ENCODE peak calls at places on chromosomes 3 and 15, in eight cellular contexts. N, W, L, Y, V, R, U and C are unnamed samples.

GRCh38 chr3:55891106-55891505 is 404.0 kb upstream of the WNT5A start:
- DNase-seq in Y (no peak), U (no peak), R (no peak), V (no peak), L (no peak), N (no peak), W (no peak), C (no peak)

GRCh38 chr3:9581742-9582141 is 28.1 kb upstream of the LHFPL4 start:
- DNase-seq in N (no peak), V (no peak), W (no peak), R (no peak), U (no peak), L (no peak), Y (no peak), C (no peak)

GRCh38 chr15:88243895-88244787 is 12.4 kb downstream of the NTRK3 start:
- DNase-seq in V (peak), Y (peak), U (peak), L (no peak), W (peak), R (peak), N (peak), C (no peak)

GRCh38 chr3:187209501-187209900 is 12.2 kb downstream of the RTP1 start:
- DNase-seq in R (no peak), W (no peak), L (no peak), Y (no peak), V (no peak), U (no peak), N (no peak), C (no peak)

GRCh38 chr3:15819043-15819442 is 21.3 kb upstream of the ANKRD28 start:
- DNase-seq in W (no peak), U (no peak), V (no peak), Y (no peak), L (no peak), N (no peak), R (no peak), C (no peak)

GRCh38 chr15:100189319-100189718 is 152.5 kb downstream of the ADAMTS17 start:
- DNase-seq in L (no peak), N (no peak), W (no peak), V (no peak), U (no peak), R (no peak), Y (no peak), C (no peak)

GRCh38 chr3:60933828-60934227 is 317.4 kb downstream of the FHIT start:
- DNase-seq in R (no peak), U (no peak), Y (peak), V (no peak), N (no peak), L (no peak), W (no peak), C (no peak)

GRCh38 chr3:115657168-115657567 is 33.9 kb downstream of the GAP43 start:
- DNase-seq in U (no peak), V (no peak), L (no peak), R (no peak), N (no peak), Y (no peak), W (no peak), C (no peak)

GRCh38 chr3:123818324-123818920 is 65.7 kb downstream of the MYLK start:
- DNase-seq in V (no peak), N (peak), R (no peak), W (no peak), U (no peak), Y (no peak), L (no peak), C (no peak)

GRCh38 chr3:158456114-158456513 is 114.9 kb upstream of the MLF1 start:
- DNase-seq in N (peak), U (no peak), W (no peak), V (no peak), L (no peak), Y (no peak), R (no peak), C (no peak)

GRCh38 chr15:38814891-38815290 is 250.3 kb upstream of the RASGRP1 start:
- DNase-seq in W (no peak), R (no peak), V (no peak), L (no peak), N (no peak), U (no peak), Y (no peak), C (no peak)

GRCh38 chr15:39429898-39430357 is 151.0 kb upstream of the THBS1 start:
- DNase-seq in N (peak), Y (peak), U (no peak), W (no peak), R (peak), L (no peak), V (peak), C (no peak)

GRCh38 chr15:48170981-48171380 is 7.1 kb downstream of the MYEF2 start:
- DNase-seq in U (no peak), L (no peak), W (no peak), N (no peak), V (no peak), Y (no peak), R (no peak), C (no peak)

GRCh38 chr15:84057714-84058331 is 177.8 kb upstream of the GOLGA6L4 start:
- DNase-seq in L (no peak), W (no peak), R (no peak), V (no peak), Y (no peak), N (no peak), U (no peak), C (no peak)

GRCh38 chr3:167031364-167032049 is 348.6 kb downstream of the ZBBX start:
- DNase-seq in U (no peak), V (no peak), N (no peak), Y (no peak), R (no peak), W (no peak), L (no peak), C (no peak)

GRCh38 chr15:41115088-41115651 is 910 bp downstream of the INO80 start:
- DNase-seq in V (peak), W (peak), R (peak), N (peak), L (no peak), Y (peak), U (peak), C (no peak)

GRCh38 chr15:62415498-62415897 is 250.4 kb upstream of the C2CD4B start:
- DNase-seq in V (no peak), L (no peak), R (no peak), Y (no peak), U (no peak), W (no peak), N (no peak), C (no peak)

GRCh38 chr3:13338996-13339395 is 81.1 kb downstream of the NUP210 start:
- DNase-seq in R (no peak), Y (no peak), U (no peak), L (no peak), V (no peak), W (no peak), N (no peak), C (no peak)

GRCh38 chr3:58298189-58298588 is 7.9 kb upstream of the RPP14 start:
- DNase-seq in U (no peak), W (no peak), V (no peak), R (no peak), L (no peak), N (no peak), Y (no peak), C (no peak)

GRCh38 chr3:145721815-145722214 is 439.2 kb downstream of the PLOD2 start:
- DNase-seq in W (no peak), N (no peak), L (no peak), V (no peak), U (no peak), Y (no peak), R (no peak), C (no peak)

GRCh38 chr3:170644711-170645110 is 58.8 kb upstream of the SLC7A14 start:
- DNase-seq in U (no peak), Y (no peak), W (peak), N (peak), L (no peak), R (no peak), V (no peak), C (no peak)

GRCh38 chr3:193857996-193858395 is 265.0 kb downstream of the OPA1 start:
- DNase-seq in Y (peak), N (peak), V (no peak), U (no peak), L (no peak), W (no peak), R (peak), C (no peak)

GRCh38 chr3:47162695-47163022 is 1.3 kb downstream of the SETD2 start:
- DNase-seq in U (peak), V (peak), R (no peak), W (no peak), L (no peak), N (peak), Y (peak), C (no peak)

GRCh38 chr3:54865316-54865715 is 62.5 kb downstream of the LRTM1 start:
- DNase-seq in V (no peak), N (no peak), U (no peak), W (no peak), Y (no peak), R (no peak), L (no peak), C (no peak)

GRCh38 chr3:117019082-117019713 is 309.6 kb downstream of the TUSC7 start:
- DNase-seq in V (peak), Y (peak), U (peak), R (peak), L (peak), N (peak), W (peak), C (peak)

GRCh38 chr3:29138171-29138570 is 142.7 kb upstream of the RBMS3 start:
- DNase-seq in W (no peak), N (no peak), L (no peak), V (no peak), U (no peak), R (no peak), Y (no peak), C (no peak)

GRCh38 chr3:71495708-71496472 is 87.6 kb downstream of the FOXP1 start:
- DNase-seq in V (peak), N (peak), L (no peak), Y (peak), R (peak), W (no peak), U (no peak), C (no peak)

GRCh38 chr3:20111836-20112235 is 71.6 kb downstream of the KAT2B start:
- DNase-seq in W (no peak), L (no peak), Y (peak), N (peak), V (no peak), R (peak), U (no peak), C (no peak)

GRCh38 chr3:76970006-76970680 is 69.8 kb upstream of the ROBO2 start:
- DNase-seq in U (no peak), W (no peak), N (no peak), L (no peak), R (no peak), Y (no peak), V (no peak), C (no peak)

GRCh38 chr3:43340403-43340802 is 54.1 kb downstream of the SNRK start:
- DNase-seq in W (no peak), U (no peak), L (no peak), R (no peak), Y (no peak), V (no peak), N (no peak), C (no peak)

GRCh38 chr3:57983734-57984518 is 24.3 kb upstream of the FLNB start:
- DNase-seq in U (no peak), W (no peak), V (peak), Y (peak), N (peak), R (peak), L (peak), C (no peak)

GRCh38 chr15:45179221-45179985 is 8.4 kb downstream of the SHF start:
- DNase-seq in L (peak), V (no peak), R (peak), N (no peak), Y (peak), W (peak), U (peak), C (no peak)

GRCh38 chr3:80733522-80734176 is 965.9 kb upstream of the ROBO1 start:
- DNase-seq in L (peak), U (peak), V (peak), Y (peak), R (peak), W (no peak), N (peak), C (no peak)

GRCh38 chr15:69508659-69509058 is 56.0 kb downstream of the RPLP1 start:
- DNase-seq in Y (no peak), V (no peak), U (no peak), R (no peak), W (no peak), N (no peak), L (no peak), C (no peak)

GRCh38 chr15:90029024-90029423 is 27.9 kb downstream of the ZNF710 start:
- DNase-seq in U (no peak), L (peak), N (no peak), V (peak), R (no peak), W (no peak), Y (no peak), C (no peak)

GRCh38 chr3:51985971-51986947 is 2.9 kb downstream of the ACY1 start:
- DNase-seq in V (peak), W (no peak), L (peak), U (no peak), Y (no peak), N (no peak), R (no peak), C (no peak)
- TF ChIP-seq CTCF in V (no peak), W (no peak), L (no peak), U (no peak), Y (no peak), N (no peak), R (no peak), C (no peak)

GRCh38 chr15:78444255-78444654 is 6.2 kb downstream of the IREB2 start:
- DNase-seq in U (no peak), N (no peak), V (no peak), L (no peak), Y (no peak), W (no peak), R (no peak), C (no peak)

GRCh38 chr15:78438595-78439285 is 724 bp downstream of the IREB2 start:
- DNase-seq in L (no peak), Y (no peak), W (peak), R (peak), N (no peak), V (peak), U (peak), C (no peak)

GRCh38 chr15:78437762-78438594 is at the start of gene IREB2:
- DNase-seq in U (peak), L (peak), N (peak), R (peak), Y (peak), W (peak), V (peak), C (peak)

GRCh38 chr15:78437107-78437761 is 782 bp upstream of the IREB2 start:
- DNase-seq in R (no peak), N (peak), Y (no peak), L (no peak), V (no peak), W (peak), U (no peak), C (no peak)

GRCh38 chr15:78440375-78441373 is 2.7 kb downstream of the IREB2 start:
- DNase-seq in Y (no peak), N (no peak), R (no peak), W (no peak), U (no peak), V (no peak), L (no peak), C (no peak)
- TF ChIP-seq CTCF in Y (no peak), N (no peak), R (no peak), W (no peak), U (no peak), V (no peak), L (no peak), C (no peak)

GRCh38 chr3:120415756-120416155 is 35.0 kb downstream of the FSTL1 start:
- DNase-seq in N (no peak), R (no peak), V (no peak), L (no peak), U (no peak), W (no peak), Y (no peak), C (no peak)
- TF ChIP-seq CTCF in N (no peak), R (no peak), V (no peak), L (no peak), U (no peak), W (no peak), Y (no peak), C (no peak)

GRCh38 chr3:189340680-189341460 is 169.1 kb downstream of the TPRG1 start:
- DNase-seq in W (no peak), N (no peak), R (peak), V (no peak), U (peak), L (no peak), Y (peak), C (no peak)
- TF ChIP-seq CTCF in W (peak), N (peak), R (no peak), V (peak), U (no peak), L (no peak), Y (peak), C (no peak)

GRCh38 chr3:109532257-109533216 is 195.2 kb upstream of the DPPA4 start:
- DNase-seq in N (peak), V (peak), R (peak), W (peak), U (peak), L (no peak), Y (peak), C (no peak)
- TF ChIP-seq CTCF in N (peak), V (peak), R (peak), W (peak), U (no peak), L (no peak), Y (peak), C (peak)

DNA sequence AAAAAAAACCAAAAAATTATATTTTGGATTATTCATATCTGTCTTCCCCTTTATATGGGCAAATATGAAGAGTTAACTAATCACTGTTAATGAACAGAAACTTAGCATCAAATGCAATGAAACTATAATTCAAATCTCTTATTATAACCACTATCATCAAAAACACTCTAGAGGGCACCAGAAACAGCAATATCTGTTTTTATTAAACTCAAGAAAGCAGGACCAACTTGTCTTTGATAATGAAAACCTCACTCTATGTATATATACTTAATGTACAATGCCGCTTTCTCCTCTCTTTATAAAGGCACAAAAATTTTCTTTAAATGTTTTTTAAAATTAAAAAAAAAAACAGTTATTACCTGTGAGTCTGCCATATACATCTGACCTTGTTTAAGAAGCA is 92.7 kb downstream of the UACA start:
- DNase-seq in Y (peak), W (no peak), R (no peak), N (no peak), L (no peak), V (no peak), U (no peak), C (no peak)
- TF ChIP-seq CTCF in Y (peak), W (peak), R (peak), N (peak), L (no peak), V (peak), U (no peak), C (peak)

GRCh38 chr3:94520364-94520763 is 457.5 kb downstream of the NSUN3 start:
- DNase-seq in Y (no peak), W (no peak), V (no peak), N (no peak), L (no peak), U (no peak), R (no peak), C (no peak)

GRCh38 chr3:94529821-94530220 is 467.0 kb downstream of the NSUN3 start:
- DNase-seq in R (no peak), W (no peak), N (no peak), U (no peak), V (no peak), L (no peak), Y (no peak), C (no peak)

GRCh38 chr3:94522488-94522887 is 459.6 kb downstream of the NSUN3 start:
- DNase-seq in Y (peak), V (peak), L (no peak), N (no peak), U (no peak), R (peak), W (no peak), C (no peak)

GRCh38 chr3:94524102-94524922 is 461.5 kb downstream of the NSUN3 start:
- DNase-seq in N (no peak), L (no peak), V (peak), U (no peak), Y (no peak), W (no peak), R (no peak), C (peak)

DNA sequence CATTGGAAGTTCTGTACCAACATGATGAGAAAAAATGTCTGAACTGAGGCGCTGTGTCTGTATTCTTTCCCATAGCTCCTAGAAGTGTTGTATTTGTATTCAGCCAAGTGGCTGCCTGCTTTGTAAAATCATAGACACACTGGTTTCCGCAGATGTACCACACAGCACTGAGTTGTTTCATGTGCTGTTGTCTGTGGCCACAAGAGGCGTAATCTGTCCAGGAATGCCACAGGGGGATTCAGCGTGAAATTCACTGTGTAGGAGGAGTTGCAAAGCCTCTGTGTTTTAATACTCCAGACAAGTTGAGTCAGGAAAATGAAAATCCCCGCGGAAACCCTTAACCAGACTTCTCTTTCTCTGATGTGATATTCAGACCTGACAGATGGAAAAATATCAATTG is 462.2 kb downstream of the NSUN3 start:
- DNase-seq in Y (peak), W (no peak), V (peak), R (peak), U (no peak), L (no peak), N (peak), C (no peak)
- TF ChIP-seq CTCF in Y (peak), W (peak), V (peak), R (no peak), U (no peak), L (no peak), N (peak), C (peak)